ENCODE peak calls at places on chromosomes 13 and 19, in seven cellular contexts. T is heart left ventricle, N is skeletal muscle cell, M is gastrocnemius medialis, R is brain microvascular endothelial cell, L is breast epithelium, J is astrocyte. X is an unnamed sample.

GRCh38 chr13:25372275-25373081 is 704 bp downstream of the ATP8A2 start:
- DNase-seq in J (no peak), R (no peak), L (no peak), N (no peak), T (no peak), M (no peak), X (no peak)

GRCh38 chr19:35909684-35910035 is 1.6 kb upstream of the TYROBP start:
- DNase-seq in R (no peak), J (no peak), T (no peak), L (no peak), M (no peak), N (no peak), X (no peak)

GRCh38 chr19:10797541-10798256 is 38.3 kb downstream of the TMED1 start:
- DNase-seq in R (no peak), N (no peak), L (no peak), T (no peak), J (no peak), M (no peak), X (no peak)

GRCh38 chr19:33720691-33721682 is 75.7 kb upstream of the KCTD15 start:
- DNase-seq in T (no peak), J (no peak), L (no peak), R (no peak), N (no peak), M (no peak), X (peak)

GRCh38 chr19:28468701-28469459 is 744.1 kb downstream of the UQCRFS1 start:
- DNase-seq in T (no peak), N (peak), R (peak), L (no peak), M (peak), J (peak), X (peak)

GRCh38 chr19:4993683-4994082 is 24.8 kb downstream of the KDM4B start:
- DNase-seq in J (no peak), T (no peak), N (no peak), M (no peak), L (no peak), R (no peak), X (peak)

GRCh38 chr19:6023085-6023682 is 45.2 kb upstream of the RANBP3 start:
- DNase-seq in J (peak), R (peak), M (no peak), T (no peak), L (no peak), N (no peak), X (peak)

GRCh38 chr13:20721058-20721453 is 17.6 kb downstream of the IL17D start:
- DNase-seq in R (no peak), L (no peak), J (no peak), N (no peak), M (no peak), T (no peak), X (no peak)

GRCh38 chr19:22893855-22894270 is 61.8 kb downstream of the ZNF723 start:
- DNase-seq in L (no peak), M (no peak), R (no peak), J (no peak), T (no peak), N (no peak), X (no peak)

GRCh38 chr19:14078406-14078805 is 5.8 kb downstream of the MISP3 start:
- DNase-seq in N (no peak), T (no peak), R (no peak), J (no peak), M (no peak), L (no peak), X (no peak)

GRCh38 chr19:16001481-16002312 is 52.9 kb downstream of the OR10H4 start:
- DNase-seq in L (no peak), T (no peak), M (no peak), N (peak), R (peak), J (peak), X (peak)

GRCh38 chr19:51511353-51511752 is 9.8 kb upstream of the SIGLEC12 start:
- DNase-seq in N (no peak), J (no peak), M (no peak), R (no peak), T (no peak), L (no peak), X (no peak)

GRCh38 chr19:4343845-4344713 is 717 bp downstream of the MPND start:
- DNase-seq in M (no peak), N (no peak), T (peak), J (no peak), R (no peak), L (no peak), X (no peak)

GRCh38 chr19:35555301-35556005 is 8.0 kb downstream of the ATP4A start:
- DNase-seq in J (no peak), L (no peak), T (no peak), N (no peak), R (no peak), M (no peak), X (no peak)

GRCh38 chr13:72293206-72293605 is 426.2 kb upstream of the DACH1 start:
- DNase-seq in T (no peak), L (no peak), R (no peak), M (no peak), N (no peak), J (peak), X (peak)

GRCh38 chr13:72295173-72295572 is 428.2 kb upstream of the DACH1 start:
- DNase-seq in T (no peak), J (peak), R (no peak), L (no peak), N (peak), M (no peak), X (no peak)

GRCh38 chr13:72290962-72291681 is 424.1 kb upstream of the DACH1 start:
- DNase-seq in N (peak), J (peak), L (no peak), M (no peak), R (peak), T (no peak), X (peak)

DNA sequence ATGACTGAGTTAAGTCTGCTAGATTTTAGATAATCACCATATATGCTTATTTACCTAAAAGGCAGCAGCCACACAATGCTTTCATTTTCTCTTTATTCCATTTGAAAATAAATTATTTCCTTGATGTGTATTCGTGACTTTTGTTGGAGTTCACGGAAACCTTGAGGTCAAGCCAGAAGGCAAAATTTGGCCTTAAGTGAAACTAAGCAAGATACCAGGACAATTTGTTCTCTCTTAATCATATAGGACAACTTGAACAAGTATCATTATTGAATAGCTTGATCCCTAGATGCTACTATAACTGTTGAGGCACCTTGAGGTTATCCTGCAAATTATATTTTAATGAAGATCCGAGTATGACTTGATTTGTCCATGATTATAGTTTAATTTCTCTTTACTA is 429.2 kb upstream of the DACH1 start:
- DNase-seq in T (no peak), J (no peak), M (no peak), R (no peak), L (no peak), N (no peak), X (no peak)
- H3K4me3 ChIP-seq in T (no peak), J (no peak), M (no peak), R (no peak), L (no peak), N (no peak), X (no peak)

GRCh38 chr13:97141564-97142005 is 80.5 kb upstream of the MBNL2 start:
- DNase-seq in L (peak), R (peak), M (no peak), J (peak), T (no peak), N (peak), X (peak)
- H3K4me3 ChIP-seq in L (peak), R (no peak), M (peak), J (no peak), T (no peak), N (no peak), X (no peak)

GRCh38 chr13:106177146-106177545 is 358.3 kb downstream of the EFNB2 start:
- DNase-seq in M (no peak), T (no peak), L (no peak), J (no peak), N (no peak), R (no peak), X (no peak)
- H3K4me3 ChIP-seq in M (no peak), T (no peak), L (no peak), J (no peak), N (no peak), R (no peak), X (no peak)

DNA sequence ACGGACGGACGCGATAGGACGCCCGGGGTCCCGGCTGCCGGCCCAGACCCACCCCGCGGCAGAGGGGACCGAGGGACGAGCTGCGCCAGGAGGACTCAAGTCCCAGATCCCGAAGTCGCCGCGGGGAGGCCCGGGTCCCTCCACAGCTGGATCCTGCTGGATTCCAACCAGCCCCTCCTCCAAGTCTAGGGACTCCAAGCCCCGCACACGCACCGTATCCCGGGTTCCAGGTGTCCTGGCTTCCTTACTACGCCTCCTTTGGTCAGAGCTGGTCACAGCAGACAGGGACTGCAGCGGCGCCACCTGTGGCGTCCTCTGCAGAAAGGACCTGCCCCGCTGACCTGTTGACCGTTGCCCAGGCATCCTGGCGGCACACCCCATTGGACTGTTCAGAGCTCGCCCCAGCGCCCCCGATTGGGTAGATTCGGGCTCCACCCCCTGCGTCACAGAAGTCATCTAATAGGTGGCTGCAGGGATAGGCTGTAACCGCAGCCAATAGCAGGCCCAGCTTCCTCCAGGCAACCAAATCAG is 29.0 kb upstream of the ZNF709 start:
- DNase-seq in T (peak), J (no peak), L (no peak), N (no peak), R (no peak), M (no peak), X (no peak)
- H3K4me3 ChIP-seq in T (no peak), J (no peak), L (peak), N (no peak), R (no peak), M (no peak), X (no peak)

GRCh38 chr13:95643814-95644598 is 500 bp downstream of the DZIP1 start:
- DNase-seq in M (no peak), L (no peak), J (peak), R (peak), N (no peak), T (peak), X (peak)
- H3K4me3 ChIP-seq in M (peak), L (peak), J (peak), R (peak), N (peak), T (peak), X (peak)

DNA sequence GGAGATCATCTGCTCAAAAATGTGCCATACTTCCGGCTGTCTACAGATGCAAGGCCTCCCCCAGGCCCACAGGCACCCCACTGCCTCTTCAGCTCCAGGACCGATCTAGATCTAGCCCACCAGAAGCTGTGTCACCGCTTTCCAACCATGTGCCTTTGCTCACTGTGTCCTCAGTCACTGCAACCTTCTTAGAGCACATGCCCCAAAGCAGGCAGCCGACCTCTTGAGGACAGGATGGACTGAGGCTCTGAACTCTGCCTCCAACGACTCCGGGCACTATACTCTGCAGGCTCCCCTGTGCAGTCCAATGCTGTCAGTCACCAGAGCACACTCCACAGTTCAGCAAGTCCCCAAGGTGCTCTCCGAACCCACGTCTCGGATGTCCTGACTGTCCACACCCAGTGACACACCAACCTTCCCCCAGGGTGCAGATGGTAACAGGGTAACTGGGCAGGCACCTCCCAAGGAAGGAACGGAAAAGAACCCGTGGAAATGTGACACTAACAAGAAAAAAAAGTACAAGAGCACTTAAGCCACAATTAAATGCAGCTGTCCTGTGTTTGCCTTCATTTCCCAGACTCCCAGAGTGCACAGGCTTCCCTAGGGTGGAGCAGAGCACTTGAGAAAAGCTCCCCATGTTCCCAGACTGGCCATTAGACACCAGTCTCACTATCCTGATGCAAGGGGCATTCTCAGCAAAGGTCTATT is 4.8 kb downstream of the STK24 start:
- DNase-seq in J (peak), R (no peak), T (peak), M (peak), L (no peak), N (peak), X (peak)
- H3K4me3 ChIP-seq in J (peak), R (no peak), T (no peak), M (peak), L (peak), N (no peak), X (no peak)

X was measured in epithelial cell of esophagus.